ENCODE peak calls at places on chromosomes 6 and 20, in eight cellular contexts. One of them, this sample, is unnamed.

GRCh38 chr6:95501032-95501904 is 76.1 kb upstream of the MANEA start:
- DNase-seq in tibial nerve: no peak
- DNase-seq in GM20000: no peak
- DNase-seq in fibroblast of mammary gland: no peak
- DNase-seq in stomach: no peak
- DNase-seq in right lobe of liver: no peak
- DNase-seq in lung: no peak
- DNase-seq in OCI-LY7: no peak
- DNase-seq in this sample: no peak

GRCh38 chr6:71887006-71887743 is 825 bp downstream of the RIMS1 start:
- DNase-seq in right lobe of liver: peak
- DNase-seq in tibial nerve: no peak
- DNase-seq in fibroblast of mammary gland: no peak
- DNase-seq in stomach: no peak
- DNase-seq in lung: no peak
- DNase-seq in OCI-LY7: no peak
- DNase-seq in GM20000: peak
- DNase-seq in this sample: peak

GRCh38 chr6:56357616-56358373 is 110.4 kb upstream of the COL21A1 start:
- DNase-seq in lung: no peak
- DNase-seq in fibroblast of mammary gland: peak
- DNase-seq in stomach: no peak
- DNase-seq in tibial nerve: no peak
- DNase-seq in OCI-LY7: no peak
- DNase-seq in right lobe of liver: no peak
- DNase-seq in GM20000: no peak
- DNase-seq in this sample: no peak

GRCh38 chr20:63053430-63054102 is 46.8 kb upstream of the BHLHE23 start:
- DNase-seq in GM20000: no peak
- DNase-seq in OCI-LY7: no peak
- DNase-seq in lung: no peak
- DNase-seq in tibial nerve: no peak
- DNase-seq in fibroblast of mammary gland: no peak
- DNase-seq in right lobe of liver: peak
- DNase-seq in stomach: no peak
- DNase-seq in this sample: no peak

GRCh38 chr6:41801380-41801779 is 13.9 kb downstream of the TOMM6 start:
- DNase-seq in lung: no peak
- DNase-seq in OCI-LY7: peak
- DNase-seq in right lobe of liver: no peak
- DNase-seq in stomach: no peak
- DNase-seq in GM20000: no peak
- DNase-seq in tibial nerve: no peak
- DNase-seq in fibroblast of mammary gland: peak
- DNase-seq in this sample: peak

GRCh38 chr20:40471261-40471629 is 217.8 kb downstream of the MAFB start:
- DNase-seq in GM20000: no peak
- DNase-seq in lung: no peak
- DNase-seq in fibroblast of mammary gland: peak
- DNase-seq in right lobe of liver: no peak
- DNase-seq in stomach: no peak
- DNase-seq in tibial nerve: no peak
- DNase-seq in OCI-LY7: no peak
- DNase-seq in this sample: peak

GRCh38 chr6:169752074-169752623 is 727 bp downstream of the ERMARD start:
- DNase-seq in lung: no peak
- DNase-seq in tibial nerve: no peak
- DNase-seq in right lobe of liver: no peak
- DNase-seq in GM20000: no peak
- DNase-seq in OCI-LY7: peak
- DNase-seq in stomach: no peak
- DNase-seq in fibroblast of mammary gland: peak
- DNase-seq in this sample: no peak

GRCh38 chr6:163793584-163793983 is 379.1 kb downstream of the QKI start:
- DNase-seq in right lobe of liver: no peak
- DNase-seq in stomach: no peak
- DNase-seq in GM20000: no peak
- DNase-seq in lung: no peak
- DNase-seq in OCI-LY7: no peak
- DNase-seq in tibial nerve: no peak
- DNase-seq in fibroblast of mammary gland: peak
- DNase-seq in this sample: peak

GRCh38 chr20:63567382-63568169 is 6.5 kb downstream of the HELZ2 start:
- DNase-seq in fibroblast of mammary gland: no peak
- DNase-seq in GM20000: peak
- DNase-seq in stomach: peak
- DNase-seq in right lobe of liver: peak
- DNase-seq in OCI-LY7: peak
- DNase-seq in tibial nerve: peak
- DNase-seq in lung: peak
- DNase-seq in this sample: peak

GRCh38 chr6:39086294-39086693 is 28.7 kb downstream of the SAYSD1 start:
- DNase-seq in OCI-LY7: no peak
- DNase-seq in stomach: no peak
- DNase-seq in lung: no peak
- DNase-seq in fibroblast of mammary gland: no peak
- DNase-seq in right lobe of liver: no peak
- DNase-seq in GM20000: peak
- DNase-seq in tibial nerve: no peak
- DNase-seq in this sample: no peak

GRCh38 chr6:142735182-142735581 is 209.8 kb downstream of the HIVEP2 start:
- DNase-seq in right lobe of liver: no peak
- DNase-seq in OCI-LY7: no peak
- DNase-seq in GM20000: no peak
- DNase-seq in tibial nerve: no peak
- DNase-seq in stomach: no peak
- DNase-seq in fibroblast of mammary gland: peak
- DNase-seq in lung: no peak
- DNase-seq in this sample: peak

GRCh38 chr6:163438940-163439335 is 24.4 kb downstream of the QKI start:
- DNase-seq in fibroblast of mammary gland: no peak
- DNase-seq in GM20000: no peak
- DNase-seq in lung: no peak
- DNase-seq in tibial nerve: peak
- DNase-seq in stomach: peak
- DNase-seq in right lobe of liver: peak
- DNase-seq in OCI-LY7: no peak
- DNase-seq in this sample: no peak

GRCh38 chr6:3252369-3252768 is 6.4 kb upstream of the PSMG4 start:
- DNase-seq in stomach: no peak
- DNase-seq in OCI-LY7: no peak
- DNase-seq in lung: no peak
- DNase-seq in tibial nerve: no peak
- DNase-seq in right lobe of liver: no peak
- DNase-seq in GM20000: no peak
- DNase-seq in fibroblast of mammary gland: peak
- DNase-seq in this sample: no peak

GRCh38 chr20:49938173-49939163 is 2.3 kb downstream of the RNF114 start:
- DNase-seq in GM20000: no peak
- DNase-seq in fibroblast of mammary gland: peak
- DNase-seq in stomach: peak
- DNase-seq in right lobe of liver: peak
- DNase-seq in OCI-LY7: no peak
- DNase-seq in lung: no peak
- DNase-seq in tibial nerve: peak
- DNase-seq in this sample: peak

GRCh38 chr20:21709535-21709904 is 4.1 kb downstream of the PAX1 start:
- DNase-seq in fibroblast of mammary gland: no peak
- DNase-seq in GM20000: no peak
- DNase-seq in tibial nerve: no peak
- DNase-seq in lung: no peak
- DNase-seq in OCI-LY7: no peak
- DNase-seq in right lobe of liver: no peak
- DNase-seq in stomach: no peak
- DNase-seq in this sample: no peak

GRCh38 chr20:52402514-52402913 is 210.9 kb upstream of the ZFP64 start:
- DNase-seq in OCI-LY7: no peak
- DNase-seq in GM20000: no peak
- DNase-seq in stomach: no peak
- DNase-seq in tibial nerve: no peak
- DNase-seq in lung: no peak
- DNase-seq in right lobe of liver: no peak
- DNase-seq in fibroblast of mammary gland: no peak
- DNase-seq in this sample: no peak

GRCh38 chr6:26197736-26198625 is 110.8 kb downstream of the HFE start:
- DNase-seq in fibroblast of mammary gland: peak
- DNase-seq in GM20000: no peak
- DNase-seq in right lobe of liver: no peak
- DNase-seq in stomach: no peak
- DNase-seq in tibial nerve: no peak
- DNase-seq in OCI-LY7: peak
- DNase-seq in lung: no peak
- DNase-seq in this sample: peak

GRCh38 chr6:112370946-112371345 is 23.8 kb downstream of the RFPL4B start:
- DNase-seq in stomach: no peak
- DNase-seq in fibroblast of mammary gland: peak
- DNase-seq in GM20000: no peak
- DNase-seq in lung: no peak
- DNase-seq in tibial nerve: no peak
- DNase-seq in right lobe of liver: no peak
- DNase-seq in OCI-LY7: no peak
- DNase-seq in this sample: no peak

GRCh38 chr6:118665011-118665410 is 13.6 kb upstream of the CEP85L start:
- DNase-seq in OCI-LY7: no peak
- DNase-seq in tibial nerve: no peak
- DNase-seq in right lobe of liver: no peak
- DNase-seq in fibroblast of mammary gland: no peak
- DNase-seq in lung: no peak
- DNase-seq in GM20000: no peak
- DNase-seq in stomach: no peak
- DNase-seq in this sample: no peak

GRCh38 chr6:122692175-122692598 is 82.0 kb downstream of the PKIB start:
- DNase-seq in stomach: no peak
- DNase-seq in fibroblast of mammary gland: peak
- DNase-seq in lung: no peak
- DNase-seq in GM20000: no peak
- DNase-seq in tibial nerve: no peak
- DNase-seq in right lobe of liver: no peak
- DNase-seq in OCI-LY7: no peak
- DNase-seq in this sample: peak

GRCh38 chr20:50799890-50800550 is 5.2 kb downstream of the BCAS4 start:
- DNase-seq in tibial nerve: no peak
- DNase-seq in right lobe of liver: no peak
- DNase-seq in stomach: no peak
- DNase-seq in OCI-LY7: peak
- DNase-seq in lung: no peak
- DNase-seq in fibroblast of mammary gland: no peak
- DNase-seq in GM20000: peak
- DNase-seq in this sample: no peak

GRCh38 chr6:10419749-10420545 is 5.1 kb upstream of the TFAP2A start:
- DNase-seq in GM20000: no peak
- DNase-seq in fibroblast of mammary gland: no peak
- DNase-seq in OCI-LY7: no peak
- DNase-seq in right lobe of liver: no peak
- DNase-seq in stomach: no peak
- DNase-seq in lung: no peak
- DNase-seq in tibial nerve: no peak
- DNase-seq in this sample: no peak

GRCh38 chr6:24901698-24902328 is 33.9 kb downstream of the RIPOR2 start:
- DNase-seq in stomach: no peak
- DNase-seq in GM20000: no peak
- DNase-seq in tibial nerve: no peak
- DNase-seq in right lobe of liver: no peak
- DNase-seq in fibroblast of mammary gland: no peak
- DNase-seq in OCI-LY7: peak
- DNase-seq in lung: no peak
- DNase-seq in this sample: no peak

GRCh38 chr6:106411643-106412200 is 51.2 kb downstream of the CRYBG1 start:
- DNase-seq in right lobe of liver: no peak
- DNase-seq in tibial nerve: no peak
- DNase-seq in fibroblast of mammary gland: no peak
- DNase-seq in OCI-LY7: no peak
- DNase-seq in stomach: no peak
- DNase-seq in GM20000: no peak
- DNase-seq in lung: no peak
- DNase-seq in this sample: no peak

GRCh38 chr6:127103482-127103881 is 15.0 kb upstream of the RSPO3 start:
- DNase-seq in GM20000: no peak
- DNase-seq in right lobe of liver: no peak
- DNase-seq in stomach: no peak
- DNase-seq in lung: no peak
- DNase-seq in fibroblast of mammary gland: peak
- DNase-seq in tibial nerve: no peak
- DNase-seq in OCI-LY7: no peak
- DNase-seq in this sample: peak

DNA sequence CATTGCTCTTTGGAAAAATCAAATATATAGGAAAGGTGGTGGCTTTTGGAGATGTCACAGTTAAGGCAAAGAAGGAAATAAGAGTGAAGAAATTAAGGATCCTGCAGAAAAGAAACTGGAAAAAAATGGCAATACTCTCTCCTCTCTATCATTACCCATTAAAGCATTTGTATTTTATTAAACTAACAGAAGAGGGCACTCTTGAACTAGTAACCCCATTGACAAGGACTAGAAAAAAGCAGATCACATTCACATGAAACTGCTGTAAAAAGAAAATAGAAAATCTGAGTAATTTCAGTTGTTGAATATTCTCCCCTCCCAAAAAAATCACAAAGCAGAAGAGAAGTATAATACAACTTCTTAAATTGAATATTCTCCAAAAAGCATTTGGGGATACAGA is 104.1 kb upstream of the SLC35B3 start:
- DNase-seq in tibial nerve: no peak
- DNase-seq in OCI-LY7: peak
- DNase-seq in GM20000: peak
- DNase-seq in right lobe of liver: no peak
- DNase-seq in fibroblast of mammary gland: peak
- DNase-seq in lung: no peak
- DNase-seq in stomach: no peak
- DNase-seq in this sample: peak
- TF ChIP-seq CTCF in tibial nerve: no peak
- TF ChIP-seq CTCF in OCI-LY7: peak
- TF ChIP-seq CTCF in GM20000: no peak
- TF ChIP-seq CTCF in right lobe of liver: peak
- TF ChIP-seq CTCF in fibroblast of mammary gland: peak
- TF ChIP-seq CTCF in lung: no peak
- TF ChIP-seq CTCF in stomach: no peak
- TF ChIP-seq CTCF in this sample: peak

GRCh38 chr6:152716322-152716721 is 18.6 kb downstream of the MYCT1 start:
- DNase-seq in OCI-LY7: no peak
- DNase-seq in GM20000: no peak
- DNase-seq in stomach: no peak
- DNase-seq in right lobe of liver: no peak
- DNase-seq in lung: no peak
- DNase-seq in tibial nerve: no peak
- DNase-seq in fibroblast of mammary gland: no peak
- DNase-seq in this sample: no peak
- TF ChIP-seq CTCF in OCI-LY7: peak
- TF ChIP-seq CTCF in GM20000: no peak
- TF ChIP-seq CTCF in stomach: no peak
- TF ChIP-seq CTCF in right lobe of liver: no peak
- TF ChIP-seq CTCF in lung: no peak
- TF ChIP-seq CTCF in tibial nerve: no peak
- TF ChIP-seq CTCF in fibroblast of mammary gland: peak
- TF ChIP-seq CTCF in this sample: no peak

GRCh38 chr6:131182991-131183425 is 47.7 kb downstream of the AKAP7 start:
- DNase-seq in OCI-LY7: peak
- DNase-seq in lung: no peak
- DNase-seq in right lobe of liver: no peak
- DNase-seq in stomach: no peak
- DNase-seq in GM20000: no peak
- DNase-seq in fibroblast of mammary gland: peak
- DNase-seq in tibial nerve: peak
- DNase-seq in this sample: peak
- TF ChIP-seq CTCF in OCI-LY7: peak
- TF ChIP-seq CTCF in lung: peak
- TF ChIP-seq CTCF in right lobe of liver: peak
- TF ChIP-seq CTCF in stomach: no peak
- TF ChIP-seq CTCF in GM20000: peak
- TF ChIP-seq CTCF in fibroblast of mammary gland: peak
- TF ChIP-seq CTCF in tibial nerve: peak
- TF ChIP-seq CTCF in this sample: peak

GRCh38 chr20:17530716-17531536 is at the start of gene BFSP1:
- DNase-seq in tibial nerve: no peak
- DNase-seq in GM20000: peak
- DNase-seq in fibroblast of mammary gland: peak
- DNase-seq in right lobe of liver: peak
- DNase-seq in lung: peak
- DNase-seq in OCI-LY7: peak
- DNase-seq in stomach: peak
- DNase-seq in this sample: peak
- TF ChIP-seq CTCF in tibial nerve: no peak
- TF ChIP-seq CTCF in GM20000: no peak
- TF ChIP-seq CTCF in fibroblast of mammary gland: no peak
- TF ChIP-seq CTCF in right lobe of liver: no peak
- TF ChIP-seq CTCF in lung: no peak
- TF ChIP-seq CTCF in OCI-LY7: no peak
- TF ChIP-seq CTCF in stomach: no peak
- TF ChIP-seq CTCF in this sample: no peak

This sample was measured in choroid plexus epithelial cell.